ENCODE peak calls at places on chromosomes 5 and 9, in eight cellular contexts. One of them, this sample, is unnamed.

GRCh38 chr9:4303002-4303401 is 3.1 kb upstream of the GLIS3 start:
- DNase-seq in PC-3: peak
- DNase-seq in GM23248: peak
- DNase-seq in astrocyte of the hippocampus: no peak
- DNase-seq in glomerular endothelial cell: no peak
- DNase-seq in BJ: no peak
- DNase-seq in T-helper 17 cell: no peak
- DNase-seq in hepatic stellate cell: no peak
- DNase-seq in this sample: no peak

GRCh38 chr5:6543830-6544560 is 88.8 kb downstream of the NSUN2 start:
- DNase-seq in GM23248: no peak
- DNase-seq in BJ: no peak
- DNase-seq in T-helper 17 cell: no peak
- DNase-seq in astrocyte of the hippocampus: no peak
- DNase-seq in PC-3: no peak
- DNase-seq in glomerular endothelial cell: no peak
- DNase-seq in hepatic stellate cell: no peak
- DNase-seq in this sample: no peak

GRCh38 chr5:65611524-65611923 is 12.6 kb downstream of the TRIM23 start:
- DNase-seq in glomerular endothelial cell: no peak
- DNase-seq in BJ: no peak
- DNase-seq in astrocyte of the hippocampus: peak
- DNase-seq in PC-3: peak
- DNase-seq in hepatic stellate cell: no peak
- DNase-seq in GM23248: no peak
- DNase-seq in T-helper 17 cell: no peak
- DNase-seq in this sample: no peak

GRCh38 chr5:65624570-65625555 is at the start of the genes SHLD3 and TRAPPC13:
- DNase-seq in hepatic stellate cell: peak
- DNase-seq in PC-3: peak
- DNase-seq in T-helper 17 cell: peak
- DNase-seq in glomerular endothelial cell: peak
- DNase-seq in astrocyte of the hippocampus: peak
- DNase-seq in BJ: peak
- DNase-seq in GM23248: peak
- DNase-seq in this sample: peak

GRCh38 chr5:8912106-8912505 is 633.8 kb downstream of the SEMA5A start:
- DNase-seq in GM23248: peak
- DNase-seq in hepatic stellate cell: no peak
- DNase-seq in PC-3: peak
- DNase-seq in glomerular endothelial cell: no peak
- DNase-seq in astrocyte of the hippocampus: peak
- DNase-seq in BJ: no peak
- DNase-seq in T-helper 17 cell: no peak
- DNase-seq in this sample: peak

GRCh38 chr5:129963359-129963758 is 59.1 kb downstream of the CHSY3 start:
- DNase-seq in T-helper 17 cell: no peak
- DNase-seq in BJ: peak
- DNase-seq in GM23248: peak
- DNase-seq in astrocyte of the hippocampus: peak
- DNase-seq in hepatic stellate cell: no peak
- DNase-seq in glomerular endothelial cell: peak
- DNase-seq in PC-3: peak
- DNase-seq in this sample: no peak

GRCh38 chr9:101628173-101628572 is 33.4 kb upstream of the PPP3R2 start:
- DNase-seq in astrocyte of the hippocampus: peak
- DNase-seq in T-helper 17 cell: no peak
- DNase-seq in PC-3: peak
- DNase-seq in BJ: no peak
- DNase-seq in GM23248: peak
- DNase-seq in glomerular endothelial cell: no peak
- DNase-seq in hepatic stellate cell: no peak
- DNase-seq in this sample: no peak

GRCh38 chr5:169637085-169637855 is at the start of gene DOCK2:
- DNase-seq in T-helper 17 cell: peak
- DNase-seq in GM23248: peak
- DNase-seq in astrocyte of the hippocampus: no peak
- DNase-seq in BJ: no peak
- DNase-seq in hepatic stellate cell: no peak
- DNase-seq in PC-3: no peak
- DNase-seq in glomerular endothelial cell: no peak
- DNase-seq in this sample: no peak

GRCh38 chr5:126370796-126371718 is 52.2 kb upstream of the GRAMD2B start:
- DNase-seq in GM23248: peak
- DNase-seq in T-helper 17 cell: no peak
- DNase-seq in glomerular endothelial cell: no peak
- DNase-seq in PC-3: peak
- DNase-seq in BJ: no peak
- DNase-seq in hepatic stellate cell: no peak
- DNase-seq in astrocyte of the hippocampus: peak
- DNase-seq in this sample: peak

This sample was measured in Daoy.